ENCODE peak calls at places on chromosomes 1 and 21, in eight cellular contexts. One of them, this sample, is unnamed.

GRCh38 chr1:113141650-113142473 is 68.9 kb downstream of the LRIG2 start:
- DNase-seq in GM19239: no peak
- DNase-seq in effector CD4-positive, alpha-beta T cell: no peak
- DNase-seq in activated T-cell treated with anti-CD3 and anti-CD28 coated beads, Interleukin-2, amount 50 U/mL, for 72 hours: no peak
- DNase-seq in thoracic aorta: no peak
- DNase-seq in M059J: peak; percentile 31
- DNase-seq in iris pigment epithelial cell: peak; percentile 71
- DNase-seq in fibroblast of the aortic adventitia: peak; percentile 87
- DNase-seq in this sample: no peak

GRCh38 chr1:93603106-93603505 is 78.5 kb downstream of the BCAR3 start:
- DNase-seq in activated T-cell treated with anti-CD3 and anti-CD28 coated beads, Interleukin-2, amount 50 U/mL, for 72 hours: no peak
- DNase-seq in iris pigment epithelial cell: no peak
- DNase-seq in M059J: no peak
- DNase-seq in GM19239: no peak
- DNase-seq in effector CD4-positive, alpha-beta T cell: no peak
- DNase-seq in thoracic aorta: no peak
- DNase-seq in fibroblast of the aortic adventitia: no peak
- DNase-seq in this sample: no peak

GRCh38 chr1:29210278-29211085 is 20.3 kb downstream of the MECR start:
- DNase-seq in GM19239: peak; percentile 16
- DNase-seq in iris pigment epithelial cell: peak; percentile 90
- DNase-seq in M059J: peak; percentile 19
- DNase-seq in effector CD4-positive, alpha-beta T cell: no peak
- DNase-seq in fibroblast of the aortic adventitia: no peak
- DNase-seq in activated T-cell treated with anti-CD3 and anti-CD28 coated beads, Interleukin-2, amount 50 U/mL, for 72 hours: no peak
- DNase-seq in thoracic aorta: no peak
- DNase-seq in this sample: no peak

GRCh38 chr1:211326528-211327340 is at the start of gene TRAF5:
- DNase-seq in effector CD4-positive, alpha-beta T cell: peak; percentile 38
- DNase-seq in thoracic aorta: no peak
- DNase-seq in activated T-cell treated with anti-CD3 and anti-CD28 coated beads, Interleukin-2, amount 50 U/mL, for 72 hours: peak; percentile 66
- DNase-seq in iris pigment epithelial cell: peak; percentile 56
- DNase-seq in GM19239: peak; percentile 59
- DNase-seq in fibroblast of the aortic adventitia: peak; percentile 59
- DNase-seq in M059J: peak; percentile 32
- DNase-seq in this sample: peak; percentile 49

GRCh38 chr1:30719406-30720270 is 3.7 kb downstream of the MATN1 start:
- DNase-seq in activated T-cell treated with anti-CD3 and anti-CD28 coated beads, Interleukin-2, amount 50 U/mL, for 72 hours: no peak
- DNase-seq in fibroblast of the aortic adventitia: peak; percentile 58
- DNase-seq in GM19239: no peak
- DNase-seq in thoracic aorta: no peak
- DNase-seq in iris pigment epithelial cell: peak; percentile 35
- DNase-seq in effector CD4-positive, alpha-beta T cell: no peak
- DNase-seq in M059J: peak; percentile 69
- DNase-seq in this sample: no peak

GRCh38 chr1:149917590-149918144 is at the start of gene SV2A:
- DNase-seq in M059J: peak; percentile 62
- DNase-seq in effector CD4-positive, alpha-beta T cell: peak; percentile 27
- DNase-seq in GM19239: no peak
- DNase-seq in fibroblast of the aortic adventitia: peak; percentile 66
- DNase-seq in thoracic aorta: peak; percentile 36
- DNase-seq in iris pigment epithelial cell: peak; percentile 49
- DNase-seq in activated T-cell treated with anti-CD3 and anti-CD28 coated beads, Interleukin-2, amount 50 U/mL, for 72 hours: peak; percentile 47
- DNase-seq in this sample: peak; percentile 81

GRCh38 chr1:12447849-12448312 is 170.1 kb downstream of the DHRS3 start:
- DNase-seq in iris pigment epithelial cell: peak; percentile 83
- DNase-seq in thoracic aorta: no peak
- DNase-seq in M059J: peak; percentile 88
- DNase-seq in fibroblast of the aortic adventitia: peak; percentile 84
- DNase-seq in GM19239: no peak
- DNase-seq in effector CD4-positive, alpha-beta T cell: no peak
- DNase-seq in activated T-cell treated with anti-CD3 and anti-CD28 coated beads, Interleukin-2, amount 50 U/mL, for 72 hours: no peak
- DNase-seq in this sample: no peak

GRCh38 chr1:39609618-39610331 is 29.7 kb downstream of the HEYL start:
- DNase-seq in effector CD4-positive, alpha-beta T cell: peak; percentile 52
- DNase-seq in GM19239: peak; percentile 73
- DNase-seq in thoracic aorta: no peak
- DNase-seq in M059J: peak; percentile 32
- DNase-seq in activated T-cell treated with anti-CD3 and anti-CD28 coated beads, Interleukin-2, amount 50 U/mL, for 72 hours: peak; percentile 85
- DNase-seq in fibroblast of the aortic adventitia: no peak
- DNase-seq in iris pigment epithelial cell: no peak
- DNase-seq in this sample: peak; percentile 73

GRCh38 chr1:153697873-153698647 is 19.6 kb downstream of the NPR1 start:
- DNase-seq in iris pigment epithelial cell: no peak
- DNase-seq in M059J: no peak
- DNase-seq in GM19239: no peak
- DNase-seq in thoracic aorta: peak; percentile 67
- DNase-seq in activated T-cell treated with anti-CD3 and anti-CD28 coated beads, Interleukin-2, amount 50 U/mL, for 72 hours: no peak
- DNase-seq in fibroblast of the aortic adventitia: peak; percentile 86
- DNase-seq in effector CD4-positive, alpha-beta T cell: no peak
- DNase-seq in this sample: peak; percentile 91

GRCh38 chr21:45019887-45020537 is 54.4 kb upstream of the ADARB1 start:
- DNase-seq in effector CD4-positive, alpha-beta T cell: no peak
- DNase-seq in M059J: no peak
- DNase-seq in fibroblast of the aortic adventitia: no peak
- DNase-seq in GM19239: no peak
- DNase-seq in iris pigment epithelial cell: no peak
- DNase-seq in activated T-cell treated with anti-CD3 and anti-CD28 coated beads, Interleukin-2, amount 50 U/mL, for 72 hours: no peak
- DNase-seq in thoracic aorta: no peak
- DNase-seq in this sample: peak; percentile 25

GRCh38 chr21:44943686-44944550 is 4.1 kb downstream of the SLX9 start:
- DNase-seq in GM19239: no peak
- DNase-seq in effector CD4-positive, alpha-beta T cell: no peak
- DNase-seq in iris pigment epithelial cell: no peak
- DNase-seq in activated T-cell treated with anti-CD3 and anti-CD28 coated beads, Interleukin-2, amount 50 U/mL, for 72 hours: no peak
- DNase-seq in fibroblast of the aortic adventitia: no peak
- DNase-seq in M059J: no peak
- DNase-seq in thoracic aorta: no peak
- DNase-seq in this sample: peak; percentile 51

GRCh38 chr1:42765271-42765670 is 1.6 kb downstream of the P3H1 start:
- DNase-seq in thoracic aorta: no peak
- DNase-seq in M059J: no peak
- DNase-seq in GM19239: no peak
- DNase-seq in iris pigment epithelial cell: peak; percentile 38
- DNase-seq in effector CD4-positive, alpha-beta T cell: no peak
- DNase-seq in activated T-cell treated with anti-CD3 and anti-CD28 coated beads, Interleukin-2, amount 50 U/mL, for 72 hours: no peak
- DNase-seq in fibroblast of the aortic adventitia: peak; percentile 38
- DNase-seq in this sample: no peak

GRCh38 chr1:117644696-117645311 is 39.0 kb downstream of the TENT5C start:
- DNase-seq in fibroblast of the aortic adventitia: no peak
- DNase-seq in effector CD4-positive, alpha-beta T cell: no peak
- DNase-seq in thoracic aorta: no peak
- DNase-seq in iris pigment epithelial cell: no peak
- DNase-seq in M059J: no peak
- DNase-seq in GM19239: no peak
- DNase-seq in activated T-cell treated with anti-CD3 and anti-CD28 coated beads, Interleukin-2, amount 50 U/mL, for 72 hours: no peak
- DNase-seq in this sample: no peak

GRCh38 chr1:171251741-171252300 is 3.5 kb downstream of the FMO1 start:
- DNase-seq in activated T-cell treated with anti-CD3 and anti-CD28 coated beads, Interleukin-2, amount 50 U/mL, for 72 hours: peak; percentile 42
- DNase-seq in iris pigment epithelial cell: peak; percentile 40
- DNase-seq in M059J: peak; percentile 14
- DNase-seq in fibroblast of the aortic adventitia: peak; percentile 12
- DNase-seq in thoracic aorta: no peak
- DNase-seq in effector CD4-positive, alpha-beta T cell: no peak
- DNase-seq in GM19239: no peak
- DNase-seq in this sample: no peak

GRCh38 chr1:29650476-29650875 is 414.2 kb downstream of the PTPRU start:
- DNase-seq in activated T-cell treated with anti-CD3 and anti-CD28 coated beads, Interleukin-2, amount 50 U/mL, for 72 hours: no peak
- DNase-seq in M059J: no peak
- DNase-seq in GM19239: no peak
- DNase-seq in effector CD4-positive, alpha-beta T cell: no peak
- DNase-seq in fibroblast of the aortic adventitia: no peak
- DNase-seq in thoracic aorta: no peak
- DNase-seq in iris pigment epithelial cell: no peak
- DNase-seq in this sample: no peak

GRCh38 chr1:211738709-211739301 is 63.4 kb upstream of the NEK2 start:
- DNase-seq in activated T-cell treated with anti-CD3 and anti-CD28 coated beads, Interleukin-2, amount 50 U/mL, for 72 hours: peak; percentile 10
- DNase-seq in iris pigment epithelial cell: no peak
- DNase-seq in M059J: peak; percentile 51
- DNase-seq in effector CD4-positive, alpha-beta T cell: no peak
- DNase-seq in thoracic aorta: no peak
- DNase-seq in GM19239: no peak
- DNase-seq in fibroblast of the aortic adventitia: no peak
- DNase-seq in this sample: no peak

GRCh38 chr1:22074803-22075202 is 22.3 kb downstream of the CDC42 start:
- DNase-seq in effector CD4-positive, alpha-beta T cell: no peak
- DNase-seq in fibroblast of the aortic adventitia: no peak
- DNase-seq in iris pigment epithelial cell: no peak
- DNase-seq in thoracic aorta: no peak
- DNase-seq in M059J: no peak
- DNase-seq in GM19239: no peak
- DNase-seq in activated T-cell treated with anti-CD3 and anti-CD28 coated beads, Interleukin-2, amount 50 U/mL, for 72 hours: no peak
- DNase-seq in this sample: no peak

GRCh38 chr1:94727846-94728715 is 92.1 kb upstream of the SLC44A3 start:
- DNase-seq in thoracic aorta: no peak
- DNase-seq in effector CD4-positive, alpha-beta T cell: no peak
- DNase-seq in activated T-cell treated with anti-CD3 and anti-CD28 coated beads, Interleukin-2, amount 50 U/mL, for 72 hours: no peak
- DNase-seq in M059J: peak; percentile 97
- DNase-seq in iris pigment epithelial cell: peak; percentile 96
- DNase-seq in GM19239: no peak
- DNase-seq in fibroblast of the aortic adventitia: peak; percentile 90
- DNase-seq in this sample: no peak

GRCh38 chr21:46100426-46100825 is 2.5 kb downstream of the COL6A2 start:
- DNase-seq in fibroblast of the aortic adventitia: peak; percentile 83
- DNase-seq in thoracic aorta: no peak
- DNase-seq in GM19239: no peak
- DNase-seq in activated T-cell treated with anti-CD3 and anti-CD28 coated beads, Interleukin-2, amount 50 U/mL, for 72 hours: no peak
- DNase-seq in iris pigment epithelial cell: peak; percentile 31
- DNase-seq in M059J: peak; percentile 75
- DNase-seq in effector CD4-positive, alpha-beta T cell: no peak
- DNase-seq in this sample: no peak

GRCh38 chr21:29095203-29095602 is 21.8 kb upstream of the CCT8 start:
- DNase-seq in fibroblast of the aortic adventitia: no peak
- DNase-seq in iris pigment epithelial cell: no peak
- DNase-seq in M059J: no peak
- DNase-seq in activated T-cell treated with anti-CD3 and anti-CD28 coated beads, Interleukin-2, amount 50 U/mL, for 72 hours: no peak
- DNase-seq in thoracic aorta: no peak
- DNase-seq in GM19239: no peak
- DNase-seq in effector CD4-positive, alpha-beta T cell: no peak
- DNase-seq in this sample: no peak

GRCh38 chr1:94827434-94827833 is 7.3 kb downstream of the SLC44A3 start:
- DNase-seq in iris pigment epithelial cell: no peak
- DNase-seq in activated T-cell treated with anti-CD3 and anti-CD28 coated beads, Interleukin-2, amount 50 U/mL, for 72 hours: no peak
- DNase-seq in effector CD4-positive, alpha-beta T cell: no peak
- DNase-seq in GM19239: no peak
- DNase-seq in thoracic aorta: no peak
- DNase-seq in M059J: no peak
- DNase-seq in fibroblast of the aortic adventitia: no peak
- DNase-seq in this sample: no peak

GRCh38 chr1:109882288-109883245 is 28.1 kb upstream of the CSF1 start:
- DNase-seq in M059J: no peak
- DNase-seq in GM19239: no peak
- DNase-seq in effector CD4-positive, alpha-beta T cell: no peak
- DNase-seq in thoracic aorta: no peak
- DNase-seq in fibroblast of the aortic adventitia: no peak
- DNase-seq in activated T-cell treated with anti-CD3 and anti-CD28 coated beads, Interleukin-2, amount 50 U/mL, for 72 hours: no peak
- DNase-seq in iris pigment epithelial cell: no peak
- DNase-seq in this sample: peak; percentile 59

GRCh38 chr1:39659110-39659509 is 12.8 kb downstream of the NT5C1A start:
- DNase-seq in thoracic aorta: no peak
- DNase-seq in activated T-cell treated with anti-CD3 and anti-CD28 coated beads, Interleukin-2, amount 50 U/mL, for 72 hours: no peak
- DNase-seq in M059J: no peak
- DNase-seq in iris pigment epithelial cell: no peak
- DNase-seq in fibroblast of the aortic adventitia: no peak
- DNase-seq in GM19239: no peak
- DNase-seq in effector CD4-positive, alpha-beta T cell: no peak
- DNase-seq in this sample: no peak

GRCh38 chr1:981955-982558 is at the start of gene PERM1:
- DNase-seq in fibroblast of the aortic adventitia: no peak
- DNase-seq in iris pigment epithelial cell: no peak
- DNase-seq in thoracic aorta: no peak
- DNase-seq in GM19239: no peak
- DNase-seq in M059J: no peak
- DNase-seq in activated T-cell treated with anti-CD3 and anti-CD28 coated beads, Interleukin-2, amount 50 U/mL, for 72 hours: no peak
- DNase-seq in effector CD4-positive, alpha-beta T cell: no peak
- DNase-seq in this sample: peak; percentile 87

GRCh38 chr1:76013209-76013581 is 61.4 kb upstream of the ST6GALNAC3 start:
- DNase-seq in thoracic aorta: no peak
- DNase-seq in effector CD4-positive, alpha-beta T cell: no peak
- DNase-seq in M059J: no peak
- DNase-seq in iris pigment epithelial cell: no peak
- DNase-seq in fibroblast of the aortic adventitia: no peak
- DNase-seq in activated T-cell treated with anti-CD3 and anti-CD28 coated beads, Interleukin-2, amount 50 U/mL, for 72 hours: no peak
- DNase-seq in GM19239: no peak
- DNase-seq in this sample: no peak